ENCODE peak calls at places on chromosomes 7 and 10, in six cellular contexts. H is K562, P is body of pancreas, E is HCT116, B is spleen, T is stomach. R is an unnamed sample.

GRCh38 chr7:67716729-67717128 is 720.1 kb downstream of the TYW1 start:
- DNase-seq in H (peak; percentile 2), P (no peak), E (no peak), B (no peak), T (no peak), R (no peak)

GRCh38 chr7:105020926-105021325 is 6.9 kb downstream of the KMT2E start:
- DNase-seq in H (no peak), P (no peak), E (no peak), B (no peak), T (no peak), R (no peak)

GRCh38 chr10:94991243-94991888 is 52.9 kb downstream of the CYP2C9 start:
- DNase-seq in H (no peak), P (no peak), E (peak; percentile 37), B (no peak), T (no peak), R (no peak)

GRCh38 chr10:10204415-10204814 is 813.3 kb upstream of the CELF2 start:
- DNase-seq in H (no peak), P (no peak), E (no peak), B (no peak), T (no peak), R (no peak)

GRCh38 chr7:113796557-113796956 is 122.3 kb downstream of the PPP1R3A start:
- DNase-seq in H (no peak), P (no peak), E (no peak), B (no peak), T (no peak), R (no peak)

GRCh38 chr7:50771120-50772002 is 11.3 kb downstream of the GRB10 start:
- DNase-seq in H (no peak), P (peak; percentile 80), E (no peak), B (no peak), T (peak; percentile 72), R (no peak)

GRCh38 chr10:52818019-52818418 is 45.4 kb upstream of the MBL2 start:
- DNase-seq in H (peak; percentile 18), P (no peak), E (peak; percentile 41), B (no peak), T (no peak), R (no peak)

GRCh38 chr7:87083865-87084519 is 24.5 kb upstream of the ELAPOR2 start:
- DNase-seq in H (no peak), P (no peak), E (no peak), B (no peak), T (no peak), R (no peak)

GRCh38 chr10:14659626-14660196 is 115.0 kb downstream of the FAM107B start:
- DNase-seq in H (no peak), P (no peak), E (no peak), B (peak; percentile 87), T (peak; percentile 37), R (no peak)

GRCh38 chr7:99404235-99404976 is 4.0 kb downstream of the PDAP1 start:
- DNase-seq in H (no peak), P (peak; percentile 34), E (no peak), B (no peak), T (no peak), R (no peak)

GRCh38 chr10:68559872-68560200 is 301 bp upstream of the TET1 start:
- DNase-seq in H (no peak), P (no peak), E (peak; percentile 8), B (no peak), T (no peak), R (no peak)

GRCh38 chr10:131223422-131223821 is 88.1 kb downstream of the TCERG1L start:
- DNase-seq in H (no peak), P (no peak), E (no peak), B (no peak), T (no peak), R (no peak)

GRCh38 chr10:14181197-14181936 is 149.4 kb downstream of the FRMD4A start:
- DNase-seq in H (peak; percentile 88), P (no peak), E (no peak), B (no peak), T (no peak), R (no peak)

GRCh38 chr7:142796501-142797341 is 26.0 kb downstream of the PRSS2 start:
- DNase-seq in H (no peak), P (no peak), E (no peak), B (peak; percentile 84), T (no peak), R (no peak)

GRCh38 chr7:36438211-36438610 is 48.5 kb downstream of the ANLN start:
- DNase-seq in H (no peak), P (no peak), E (no peak), B (no peak), T (no peak), R (no peak)

GRCh38 chr7:81669476-81670105 is 100.3 kb downstream of the HGF start:
- DNase-seq in H (no peak), P (no peak), E (no peak), B (no peak), T (no peak), R (no peak)

GRCh38 chr10:116961305-116962251 is 43.4 kb downstream of the SHTN1 start:
- DNase-seq in H (no peak), P (no peak), E (no peak), B (no peak), T (no peak), R (no peak)

GRCh38 chr7:30503273-30504212 is 1.1 kb downstream of the GGCT start:
- DNase-seq in H (no peak), P (no peak), E (no peak), B (no peak), T (no peak), R (no peak)

GRCh38 chr7:144468990-144469732 is 65.7 kb upstream of the NOBOX start:
- DNase-seq in H (no peak), P (no peak), E (no peak), B (no peak), T (no peak), R (no peak)

GRCh38 chr10:82574081-82574480 is 699.1 kb downstream of the NRG3 start:
- DNase-seq in H (no peak), P (no peak), E (no peak), B (no peak), T (no peak), R (no peak)

GRCh38 chr7:75058406-75058805 is 15.2 kb downstream of the RCC1L start:
- DNase-seq in H (no peak), P (no peak), E (no peak), B (no peak), T (no peak), R (no peak)

GRCh38 chr7:494906-495305 is 24.7 kb downstream of the PDGFA start:
- DNase-seq in H (no peak), P (peak; percentile 14), E (no peak), B (peak; percentile 53), T (no peak), R (no peak)

GRCh38 chr7:493661-494251 is 25.9 kb downstream of the PDGFA start:
- DNase-seq in H (no peak), P (peak; percentile 8), E (no peak), B (peak; percentile 67), T (no peak), R (no peak)

GRCh38 chr7:495761-496321 is 23.8 kb downstream of the PDGFA start:
- DNase-seq in H (no peak), P (peak; percentile 14), E (no peak), B (peak; percentile 45), T (no peak), R (no peak)

GRCh38 chr7:495326-495725 is 24.3 kb downstream of the PDGFA start:
- DNase-seq in H (no peak), P (peak; percentile 9), E (no peak), B (peak; percentile 55), T (no peak), R (no peak)

GRCh38 chr7:494261-494687 is 25.4 kb downstream of the PDGFA start:
- DNase-seq in H (no peak), P (peak; percentile 12), E (no peak), B (peak; percentile 65), T (no peak), R (no peak)
- H3K27ac ChIP-seq in H (no peak overlapping the region), P (no peak overlapping the region), E (no peak overlapping the region), B (no peak overlapping the region), T (no peak overlapping the region), R (no peak overlapping the region)

DNA sequence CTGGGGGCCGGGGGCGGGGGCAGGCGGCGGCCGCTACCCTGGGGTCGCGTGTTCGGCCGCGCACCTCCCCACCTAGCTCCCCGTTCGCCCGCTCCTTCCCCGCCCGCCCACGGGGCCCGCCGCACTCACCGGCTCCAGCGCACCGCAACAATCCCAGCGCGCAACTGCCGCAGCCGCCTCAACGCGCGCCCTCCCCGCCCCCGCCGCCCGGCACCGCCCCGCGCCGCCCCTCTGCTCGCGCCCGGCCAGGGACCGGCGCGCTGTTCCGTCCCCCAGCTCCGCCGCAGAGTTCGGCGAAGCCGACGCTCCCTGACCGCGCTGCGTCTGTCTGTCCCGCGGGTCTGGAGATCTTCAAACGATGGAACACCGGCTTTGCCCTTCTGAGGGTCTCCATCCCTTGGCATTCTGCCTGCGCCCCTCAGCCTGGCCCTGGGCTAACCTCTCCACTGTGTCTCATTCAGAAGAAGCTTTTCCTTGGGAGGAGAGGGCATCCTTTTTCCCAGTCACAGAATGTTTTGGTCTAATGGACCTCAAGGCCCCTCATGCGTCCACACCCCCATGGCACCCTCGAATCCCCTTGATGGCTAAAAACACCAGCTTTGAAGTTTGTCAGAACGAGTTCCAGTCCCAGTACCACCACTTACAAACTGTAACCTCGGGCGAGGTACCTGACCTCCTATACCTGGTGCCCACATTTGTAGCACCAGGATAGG is at the start of gene NT5C2:
- DNase-seq in H (peak; percentile 84), P (peak; percentile 74), E (peak; percentile 64), B (peak; percentile 96), T (peak; percentile 85), R (peak; percentile 66)
- TF ChIP-seq POLR2A in H (no peak), P (no peak), E (peak; percentile 34), B (no peak), T (no peak), R (peak; percentile 68)

DNA sequence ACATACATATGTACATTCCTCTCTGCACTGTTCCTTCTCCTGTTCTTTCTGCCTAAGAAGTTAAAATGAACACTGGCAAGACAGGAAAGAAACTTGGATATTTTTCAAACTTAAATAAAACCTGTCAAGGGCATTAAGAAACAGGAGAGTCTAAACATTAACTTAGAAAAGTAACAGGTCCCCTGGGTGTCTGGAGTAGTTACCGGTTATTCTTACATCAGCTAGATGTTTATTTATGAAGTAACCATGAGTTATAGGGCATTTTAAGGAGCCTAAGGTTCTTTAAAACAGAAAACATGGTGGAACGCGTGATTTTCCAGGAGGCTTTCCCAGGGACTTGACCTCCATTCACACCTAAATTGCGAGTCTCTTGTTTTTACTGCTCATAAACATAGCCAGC is 148.2 kb downstream of the PRKCQ start:
- DNase-seq in H (no peak), P (no peak), E (no peak), B (no peak), T (no peak), R (no peak)
- H3K27ac ChIP-seq in H (no peak overlapping the region), P (no peak overlapping the region), E (no peak overlapping the region), B (no peak overlapping the region), T (no peak overlapping the region), R (no peak overlapping the region)

GRCh38 chr7:151743481-151743983 is 133.4 kb downstream of the PRKAG2 start:
- DNase-seq in H (no peak), P (no peak), E (no peak), B (no peak), T (no peak), R (no peak)

GRCh38 chr7:151744051-151744580 is 132.8 kb downstream of the PRKAG2 start:
- DNase-seq in H (no peak), P (no peak), E (no peak), B (no peak), T (no peak), R (no peak)

GRCh38 chr7:151744656-151745055 is 132.3 kb downstream of the PRKAG2 start:
- DNase-seq in H (no peak), P (no peak), E (no peak), B (no peak), T (no peak), R (no peak)

GRCh38 chr7:151745706-151746105 is 131.2 kb downstream of the PRKAG2 start:
- DNase-seq in H (no peak), P (no peak), E (no peak), B (no peak), T (no peak), R (no peak)

GRCh38 chr7:151745090-151745638 is 131.8 kb downstream of the PRKAG2 start:
- DNase-seq in H (peak; percentile 47), P (peak; percentile 87), E (peak; percentile 64), B (no peak), T (peak; percentile 86), R (no peak)
- TF ChIP-seq POLR2A in H (no peak), P (peak; percentile 39), E (no peak), B (no peak), T (no peak), R (no peak)

R was measured in uterus.